ENCODE peak calls at places on chromosomes 16 and 17, in ten cellular contexts. B is suprapubic skin, L is upper lobe of left lung, Z is AG04449, J is progenitor cell of endocrine pancreas, I is RWPE1, N is GM23338, W is psoas muscle, T is GM12865, P is activated B cell treated with CpG ODN at 0.5 μM for 24 hours. Y is an unnamed sample.

GRCh38 chr16:85935957-85936760 is 37.2 kb downstream of the IRF8 start:
- DNase-seq in B (no peak), L (peak; percentile 53), Z (no peak), J (no peak), I (no peak), N (no peak), W (no peak), T (peak; percentile 91), P (peak; percentile 66), Y (no peak)

GRCh38 chr17:50790619-50791018 is 23.3 kb upstream of the ANKRD40CL start:
- DNase-seq in B (no peak), L (no peak), Z (no peak), J (no peak), I (no peak), N (no peak), W (no peak), T (no peak), P (no peak), Y (no peak)

GRCh38 chr16:89593841-89594240 is 18.3 kb downstream of the CPNE7 start:
- DNase-seq in B (no peak), L (no peak), Z (no peak), J (no peak), I (no peak), N (no peak), W (no peak), T (no peak), P (no peak), Y (no peak)

GRCh38 chr17:16934133-16934795 is 37.7 kb downstream of the TNFRSF13B start:
- DNase-seq in B (peak; percentile 38), L (peak; percentile 18), Z (no peak), J (no peak), I (no peak), N (no peak), W (no peak), T (no peak), P (no peak), Y (no peak)

GRCh38 chr17:69268442-69269068 is 39.9 kb upstream of the ABCA10 start:
- DNase-seq in B (no peak), L (no peak), Z (no peak), J (no peak), I (no peak), N (no peak), W (no peak), T (no peak), P (no peak), Y (no peak)

GRCh38 chr17:29283496-29283895 is 10.5 kb downstream of the NUFIP2 start:
- DNase-seq in B (no peak), L (no peak), Z (no peak), J (no peak), I (no peak), N (no peak), W (no peak), T (no peak), P (no peak), Y (no peak)

GRCh38 chr16:88453621-88454314 is 688 bp downstream of the ZFPM1 start:
- DNase-seq in B (no peak), L (no peak), Z (no peak), J (no peak), I (peak; percentile 30), N (peak; percentile 38), W (no peak), T (peak; percentile 29), P (peak; percentile 32), Y (no peak)

GRCh38 chr16:75462804-75463203 is 1.7 kb downstream of the TMEM170A start:
- DNase-seq in B (no peak), L (no peak), Z (no peak), J (no peak), I (no peak), N (no peak), W (no peak), T (peak; percentile 65), P (no peak), Y (no peak)

GRCh38 chr16:87057291-87057881 is 259.8 kb downstream of the C16orf95 start:
- DNase-seq in B (no peak), L (no peak), Z (no peak), J (no peak), I (no peak), N (peak; percentile 71), W (no peak), T (no peak), P (no peak), Y (no peak)
- TF ChIP-seq CTCF in B (no peak), L (no peak), Z (peak; percentile 13), J (no peak), I (no peak), N (peak; percentile 56), W (no peak), T (no peak), P (no peak), Y (no peak)

GRCh38 chr17:27621557-27621956 is 9.4 kb upstream of the LGALS9 start:
- DNase-seq in B (no peak), L (no peak), Z (no peak), J (no peak), I (no peak), N (no peak), W (no peak), T (no peak), P (no peak), Y (no peak)
- TF ChIP-seq CTCF in B (no peak), L (no peak), Z (no peak), J (no peak), I (no peak), N (no peak), W (no peak), T (no peak), P (no peak), Y (no peak)

DNA sequence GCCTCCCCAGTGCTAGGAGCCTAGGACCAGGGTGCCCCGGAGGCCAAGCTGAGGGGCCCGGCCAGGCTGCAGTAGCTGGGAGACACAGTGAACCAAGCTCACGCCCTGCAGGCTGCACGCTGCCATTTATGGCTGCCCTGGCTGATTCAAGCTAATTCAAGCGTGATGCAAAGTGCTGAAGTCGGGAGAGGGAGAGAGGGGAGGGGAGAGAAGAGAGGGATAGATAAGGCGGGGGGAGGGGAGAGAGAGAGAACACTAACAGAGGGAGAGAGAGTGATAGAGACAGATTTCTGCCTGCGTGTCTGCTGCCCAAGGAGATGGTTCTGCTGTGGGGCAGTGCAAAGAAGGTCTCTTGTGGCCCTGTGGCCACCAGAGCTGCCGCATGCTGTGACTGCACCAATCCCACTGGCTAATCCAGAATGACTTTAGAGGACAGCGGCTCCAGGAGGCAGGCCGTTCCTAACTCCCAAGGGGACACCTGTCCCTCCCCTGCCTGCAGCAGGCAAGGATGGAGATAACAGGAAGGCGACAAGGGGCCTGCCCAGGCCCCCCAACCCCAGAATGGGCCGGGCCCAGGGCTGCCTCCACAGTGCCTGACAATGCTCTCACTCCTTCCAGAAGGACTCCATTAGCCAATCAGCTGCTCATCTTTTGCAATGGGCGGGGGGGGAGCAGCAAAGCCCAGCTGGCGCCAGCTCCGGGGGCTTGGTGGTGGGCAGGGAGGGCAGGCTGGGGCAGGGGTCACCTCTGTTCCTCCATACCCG is 12.9 kb downstream of the MXRA7 start:
- DNase-seq in B (no peak), L (no peak), Z (no peak), J (no peak), I (no peak), N (peak; percentile 70), W (no peak), T (no peak), P (no peak), Y (peak; percentile 61)
- TF ChIP-seq CTCF in B (no peak), L (no peak), Z (no peak), J (no peak), I (no peak), N (no peak), W (no peak), T (no peak), P (no peak), Y (no peak)

DNA sequence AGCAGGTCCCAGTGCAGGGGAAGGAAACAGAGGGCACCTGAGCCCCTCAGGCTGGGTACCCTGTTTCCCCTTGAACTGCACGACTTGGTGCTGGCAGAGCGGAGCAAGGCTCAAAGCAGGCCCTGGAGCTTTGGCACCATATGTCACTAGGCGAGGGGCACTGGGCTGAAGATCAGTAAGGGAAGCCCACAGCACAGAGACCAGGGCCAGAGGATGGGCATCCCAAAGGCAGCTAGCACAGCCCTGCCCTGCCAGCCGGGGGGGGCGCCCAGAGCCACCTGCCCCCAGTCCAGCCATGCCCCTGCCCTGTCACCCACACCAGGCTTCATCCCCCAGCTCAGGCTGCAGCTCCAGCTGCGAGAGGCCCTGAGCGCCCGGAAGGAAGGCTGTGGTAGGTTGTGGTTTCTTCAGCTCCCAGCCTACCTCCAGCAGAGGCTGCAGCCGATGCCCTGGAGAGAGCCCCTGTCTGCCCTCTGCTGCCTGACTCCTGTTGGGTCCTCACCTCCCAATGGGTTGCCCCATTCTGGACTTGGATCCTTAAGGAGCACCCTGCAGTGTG is 10.9 kb downstream of the NHERF1 start:
- DNase-seq in B (no peak), L (no peak), Z (no peak), J (no peak), I (no peak), N (no peak), W (no peak), T (peak; percentile 81), P (no peak), Y (no peak)
- TF ChIP-seq CTCF in B (no peak), L (no peak), Z (no peak), J (no peak), I (no peak), N (peak; percentile 12), W (no peak), T (peak; percentile 31), P (no peak), Y (no peak)

GRCh38 chr17:72657467-72658317 is 434.8 kb downstream of the SLC39A11 start:
- DNase-seq in B (no peak), L (no peak), Z (no peak), J (no peak), I (no peak), N (peak; percentile 22), W (no peak), T (peak; percentile 13), P (no peak), Y (no peak)
- TF ChIP-seq CTCF in B (no peak), L (no peak), Z (no peak), J (no peak), I (no peak), N (peak; percentile 61), W (no peak), T (no peak), P (no peak), Y (no peak)

DNA sequence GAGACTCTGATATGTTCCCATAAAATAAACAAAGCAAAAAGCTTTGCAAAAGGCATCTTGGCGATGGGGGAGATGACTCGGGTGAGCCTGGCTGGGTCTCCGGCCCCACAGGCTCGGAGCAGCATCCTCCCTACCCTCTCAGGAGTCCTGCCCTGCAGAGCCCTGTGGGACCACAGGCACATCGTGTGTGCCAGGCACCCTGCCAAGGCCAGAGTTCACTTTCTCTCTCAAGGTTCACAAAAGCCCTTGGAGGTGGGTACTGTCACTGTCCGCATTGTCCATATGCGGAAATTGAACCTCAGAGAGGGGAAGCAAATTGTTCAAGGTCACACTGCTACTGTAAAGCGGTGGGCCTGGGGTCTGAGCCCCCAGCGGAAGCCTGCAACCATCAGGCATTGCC is 48.5 kb downstream of the CRISPLD2 start:
- DNase-seq in B (no peak), L (no peak), Z (no peak), J (no peak), I (no peak), N (no peak), W (no peak), T (no peak), P (no peak), Y (no peak)
- TF ChIP-seq CTCF in B (no peak), L (no peak), Z (no peak), J (no peak), I (no peak), N (no peak), W (no peak), T (no peak), P (no peak), Y (no peak)

GRCh38 chr16:22813946-22814325 is at the start of gene HS3ST2:
- DNase-seq in B (peak; percentile 73), L (peak; percentile 21), Z (no peak), J (peak; percentile 24), I (peak; percentile 50), N (peak; percentile 90), W (peak; percentile 21), T (no peak), P (no peak), Y (peak; percentile 23)
- TF ChIP-seq CTCF in B (peak; percentile 35), L (no peak), Z (no peak), J (peak; percentile 54), I (peak; percentile 43), N (peak; percentile 52), W (peak; percentile 36), T (no peak), P (no peak), Y (peak; percentile 46)